ENCODE peak calls at places on chromosome 22, in five cellular contexts. C, H, U, D and S are unnamed samples.

GRCh38 chr22:44172370-44173108 is 8.2 kb upstream of the PARVG start:
- DNase-seq in U (peak; percentile 71), D (peak; percentile 77), C (no peak), H (no peak), S (no peak)

GRCh38 chr22:27212617-27213177 is 555.3 kb downstream of the MIAT start:
- DNase-seq in D (peak; percentile 95), U (peak; percentile 73), C (peak; percentile 100), H (peak; percentile 98), S (no peak)

GRCh38 chr22:41976961-41977566 is 7.8 kb downstream of the SEPTIN3 start:
- DNase-seq in H (no peak), C (no peak), D (no peak), U (no peak), S (no peak)

GRCh38 chr22:46934746-46935491 is 172.5 kb downstream of the TBC1D22A start:
- DNase-seq in C (peak; percentile 97), D (no peak), U (no peak), H (peak; percentile 81), S (peak; percentile 69)

GRCh38 chr22:44711701-44712100 is 9.7 kb downstream of the PRR5 start:
- DNase-seq in C (no peak), U (no peak), D (no peak), H (no peak), S (no peak)

GRCh38 chr22:20130319-20130718 is 1.3 kb upstream of the ZDHHC8 start:
- DNase-seq in H (no peak), U (no peak), C (no peak), D (no peak), S (no peak)

GRCh38 chr22:32475428-32476010 is 908 bp downstream of the FBXO7 start:
- DNase-seq in U (peak; percentile 36), C (no peak), H (no peak), D (peak; percentile 69), S (no peak)

GRCh38 chr22:36301851-36302250 is 48.9 kb downstream of the APOL1 start:
- DNase-seq in C (peak; percentile 59), U (no peak), D (no peak), H (peak; percentile 86), S (no peak)

GRCh38 chr22:22327723-22328122 is 83.1 kb downstream of the VPREB1 start:
- DNase-seq in C (no peak), U (no peak), D (no peak), H (no peak), S (no peak)

GRCh38 chr22:20319041-20319744 is 667 bp downstream of the DGCR6L start:
- DNase-seq in H (no peak), D (no peak), C (no peak), U (no peak), S (no peak)

GRCh38 chr22:24284747-24285203 is 14.1 kb downstream of the SPECC1L start:
- DNase-seq in H (no peak), C (peak; percentile 24), U (no peak), D (no peak), S (no peak)

GRCh38 chr22:24474221-24474620 is 20.9 kb upstream of the UPB1 start:
- DNase-seq in D (no peak), U (no peak), C (peak; percentile 95), H (peak; percentile 71), S (peak; percentile 46)

GRCh38 chr22:23503736-23504440 is 76.2 kb downstream of the IGLL1 start:
- DNase-seq in D (peak; percentile 54), U (no peak), H (no peak), C (no peak), S (no peak)

GRCh38 chr22:43118024-43118849 is 7.7 kb downstream of the BIK start:
- DNase-seq in D (no peak), H (no peak), U (no peak), C (no peak), S (no peak)

GRCh38 chr22:50702821-50703725 is 30.4 kb downstream of the SHANK3 start:
- DNase-seq in D (no peak), U (peak; percentile 12), H (no peak), C (no peak), S (no peak)

GRCh38 chr22:36136988-36137387 is 23.6 kb downstream of the APOL3 start:
- DNase-seq in C (no peak), H (no peak), D (no peak), U (no peak), S (no peak)

GRCh38 chr22:27581688-27582087 is 219.9 kb downstream of the MN1 start:
- DNase-seq in U (peak; percentile 93), D (peak; percentile 88), C (no peak), H (peak; percentile 48), S (no peak)

GRCh38 chr22:37198290-37199102 is 10.4 kb upstream of the C1QTNF6 start:
- DNase-seq in U (peak; percentile 87), H (no peak), C (no peak), D (peak; percentile 91), S (peak; percentile 67)

GRCh38 chr22:20591660-20592310 is 84.4 kb downstream of the MED15 start:
- DNase-seq in U (no peak), D (no peak), H (peak; percentile 54), C (no peak), S (no peak)

GRCh38 chr22:32533265-32534068 is 58.9 kb downstream of the FBXO7 start:
- DNase-seq in D (no peak), C (peak; percentile 62), H (no peak), U (no peak), S (no peak)

DNA sequence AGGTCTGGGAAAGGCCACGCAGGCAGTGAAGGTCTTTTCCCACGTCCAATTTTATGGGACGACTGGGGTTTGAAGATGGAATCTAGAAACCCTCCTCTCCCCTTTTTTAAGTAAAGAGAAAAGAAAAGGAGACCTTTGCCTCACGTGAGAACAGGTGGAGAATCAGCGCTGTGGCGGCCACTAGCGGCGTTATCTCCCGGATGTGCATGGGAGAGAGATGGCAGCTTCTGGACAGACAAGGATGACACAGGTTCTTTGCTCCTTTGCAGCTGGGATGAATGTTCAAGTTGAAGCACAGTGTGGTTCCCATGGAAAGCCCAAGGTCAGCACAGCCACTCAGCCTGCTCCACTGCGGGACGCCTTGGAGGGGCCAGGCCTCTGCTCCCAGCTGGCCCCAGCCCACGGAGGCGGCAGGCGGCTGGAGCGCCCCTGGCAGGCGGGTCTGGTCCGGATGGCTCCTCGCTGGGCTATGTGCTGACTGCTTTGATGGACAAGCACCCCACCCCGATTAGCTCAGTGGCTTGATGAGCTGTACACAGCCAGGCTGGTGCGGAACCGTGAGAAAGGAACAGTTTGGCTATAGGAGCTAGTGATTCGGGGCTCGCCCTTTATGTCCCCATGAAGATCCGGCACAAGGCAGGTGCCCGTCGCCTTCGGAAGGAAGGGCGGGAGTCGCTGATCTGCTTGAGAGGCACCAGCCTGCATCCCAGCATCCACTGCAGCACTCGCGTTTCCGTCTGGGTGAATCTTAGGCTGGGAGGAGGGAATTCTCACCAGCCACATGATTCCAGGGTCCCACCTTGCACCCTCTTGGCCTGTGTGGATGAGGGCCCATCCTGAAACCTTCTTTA is 14.5 kb upstream of the BID start:
- DNase-seq in H (no peak), C (no peak), U (no peak), D (no peak), S (no peak)
- TF ChIP-seq CTCF in H (peak; percentile 2), C (no peak), U (no peak), D (no peak), S (no peak)

DNA sequence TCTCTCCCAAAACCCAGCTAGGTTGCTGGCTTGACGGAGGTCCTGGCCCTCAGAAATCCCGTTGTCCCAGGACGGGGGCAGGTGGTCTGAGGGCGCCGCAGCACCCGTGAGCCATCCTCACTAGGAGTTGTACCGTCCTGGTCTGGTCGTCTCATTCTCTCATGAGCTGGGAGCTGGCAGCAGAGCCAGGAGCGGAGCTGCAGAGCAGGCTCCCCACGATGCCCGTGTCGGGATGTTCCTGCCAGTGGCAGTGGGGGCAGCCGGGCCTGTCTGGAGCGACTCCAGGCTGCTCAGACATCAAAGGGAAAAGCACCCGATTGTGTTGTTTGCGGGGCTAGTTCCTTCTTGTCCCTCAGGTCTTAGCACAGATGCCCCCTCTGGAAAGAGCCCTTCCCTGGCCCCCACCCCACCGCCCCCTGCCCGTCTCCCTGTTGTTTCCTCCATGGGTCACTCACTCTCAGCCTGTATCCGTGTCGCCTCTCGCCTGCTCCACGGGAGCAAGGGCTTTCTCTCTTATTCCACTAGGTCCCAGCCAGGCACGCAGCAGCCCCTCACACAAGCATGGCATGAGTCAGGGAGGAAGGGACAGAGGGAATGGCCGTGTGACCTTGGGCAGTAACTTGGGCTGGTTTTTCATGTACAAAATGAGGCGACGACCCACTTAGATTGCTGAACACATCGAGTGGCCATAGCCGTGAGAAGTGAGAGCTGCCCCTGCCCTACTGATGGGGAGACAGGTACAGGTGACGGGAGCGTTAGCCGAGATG is 23.2 kb upstream of the MGAT3 start:
- DNase-seq in D (no peak), H (no peak), C (no peak), U (peak; percentile 13), S (no peak)
- H3K27ac ChIP-seq in D (peak overlapping the region; percentile 18), H (no peak overlapping the region), C (no peak overlapping the region), U (peak overlapping the region; percentile 66), S (no peak overlapping the region)

GRCh38 chr22:38506118-38506962 is at the start of gene DDX17:
- DNase-seq in D (peak; percentile 98), U (peak; percentile 94), C (peak; percentile 92), H (peak; percentile 88), S (peak; percentile 89)
- TF ChIP-seq CTCF in D (peak; percentile 14), U (no peak), C (no peak), H (no peak), S (no peak)

DNA sequence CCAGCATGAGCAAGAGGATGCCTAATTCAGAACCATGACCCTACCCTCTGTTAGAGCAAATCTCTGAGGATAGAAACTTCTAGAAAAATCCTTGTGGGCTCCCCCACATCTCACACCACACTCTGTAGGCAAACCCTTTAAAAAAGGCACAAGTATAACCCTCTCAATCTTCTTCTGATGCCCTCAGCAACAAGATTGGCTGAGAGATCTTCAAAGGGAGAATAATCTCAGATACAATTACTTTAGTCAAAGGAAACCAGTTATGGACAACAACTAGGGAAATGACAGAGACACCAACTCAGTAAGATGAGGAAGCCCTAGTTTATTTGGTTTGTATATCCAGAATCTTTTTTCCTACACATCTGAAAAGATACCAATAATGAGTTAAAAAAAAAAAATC is 49.2 kb downstream of the LIF start:
- DNase-seq in C (no peak), D (no peak), H (no peak), U (no peak), S (no peak)
- H3K27ac ChIP-seq in C (peak overlapping the region; percentile 99), D (peak overlapping the region; percentile 72), H (peak overlapping the region; percentile 100), U (peak overlapping the region; percentile 32), S (peak overlapping the region; percentile 98)